ENCODE peak calls at places on chromosomes 16 and 17, in five cellular contexts. One of them, this sample, is unnamed.
A peak's percentile ranks its signal among the peaks of the same experiment; 100 is the strongest.

GRCh38 chr17:64024781-64025731 is 4.6 kb upstream of the ICAM2 start:
- DNase-seq in Panc1: no peak
- DNase-seq in mammary epithelial cell: no peak
- DNase-seq in GM23338: no peak
- DNase-seq in left lung: no peak
- DNase-seq in this sample: no peak

GRCh38 chr16:53864819-53865491 is 161.0 kb downstream of the FTO start:
- DNase-seq in Panc1: no peak
- DNase-seq in mammary epithelial cell: peak; percentile 78
- DNase-seq in GM23338: no peak
- DNase-seq in left lung: no peak
- DNase-seq in this sample: no peak

GRCh38 chr17:76202516-76202915 is 37.8 kb downstream of the RNF157 start:
- DNase-seq in Panc1: no peak
- DNase-seq in mammary epithelial cell: peak; percentile 72
- DNase-seq in GM23338: no peak
- DNase-seq in left lung: no peak
- DNase-seq in this sample: no peak

GRCh38 chr17:71398706-71399620 is 721.9 kb upstream of the SOX9 start:
- DNase-seq in Panc1: no peak
- DNase-seq in mammary epithelial cell: no peak
- DNase-seq in GM23338: peak; percentile 40
- DNase-seq in left lung: no peak
- DNase-seq in this sample: no peak

GRCh38 chr16:46924402-46924801 is 40.2 kb downstream of the GPT2 start:
- DNase-seq in Panc1: no peak
- DNase-seq in mammary epithelial cell: no peak
- DNase-seq in GM23338: no peak
- DNase-seq in left lung: no peak
- DNase-seq in this sample: no peak

GRCh38 chr16:54945063-54945462 is 14.4 kb downstream of the IRX5 start:
- DNase-seq in Panc1: no peak
- DNase-seq in mammary epithelial cell: no peak
- DNase-seq in GM23338: no peak
- DNase-seq in left lung: no peak
- DNase-seq in this sample: no peak

GRCh38 chr16:799948-800833 is at the start of gene GNG13:
- DNase-seq in Panc1: no peak
- DNase-seq in mammary epithelial cell: no peak
- DNase-seq in GM23338: peak; percentile 69
- DNase-seq in left lung: no peak
- DNase-seq in this sample: no peak

GRCh38 chr17:63249256-63250006 is 196.7 kb downstream of the CYB561 start:
- DNase-seq in Panc1: no peak
- DNase-seq in mammary epithelial cell: no peak
- DNase-seq in GM23338: peak; percentile 1
- DNase-seq in left lung: no peak
- DNase-seq in this sample: no peak

GRCh38 chr17:2482218-2482617 is 29.5 kb downstream of the METTL16 start:
- DNase-seq in Panc1: no peak
- DNase-seq in mammary epithelial cell: no peak
- DNase-seq in GM23338: no peak
- DNase-seq in left lung: no peak
- DNase-seq in this sample: no peak

GRCh38 chr16:30621765-30622164 is 11.6 kb upstream of the ZNF689 start:
- DNase-seq in Panc1: no peak
- DNase-seq in mammary epithelial cell: no peak
- DNase-seq in GM23338: no peak
- DNase-seq in left lung: no peak
- DNase-seq in this sample: no peak

GRCh38 chr17:3887811-3888210 is 5.0 kb downstream of the CAMKK1 start:
- DNase-seq in Panc1: no peak
- DNase-seq in mammary epithelial cell: no peak
- DNase-seq in GM23338: no peak
- DNase-seq in left lung: no peak
- DNase-seq in this sample: no peak

GRCh38 chr17:82272495-82273326 is 789 bp downstream of the CSNK1D start:
- DNase-seq in Panc1: no peak
- DNase-seq in mammary epithelial cell: no peak
- DNase-seq in GM23338: peak; percentile 48
- DNase-seq in left lung: peak; percentile 86
- DNase-seq in this sample: no peak

GRCh38 chr16:75236232-75236631 is 15.2 kb downstream of the BCAR1 start:
- DNase-seq in Panc1: no peak
- DNase-seq in mammary epithelial cell: no peak
- DNase-seq in GM23338: no peak
- DNase-seq in left lung: no peak
- DNase-seq in this sample: no peak

GRCh38 chr16:75233611-75233938 is 14.8 kb downstream of the CTRB1 start:
- DNase-seq in Panc1: no peak
- DNase-seq in mammary epithelial cell: no peak
- DNase-seq in GM23338: no peak
- DNase-seq in left lung: no peak
- DNase-seq in this sample: no peak

GRCh38 chr16:75236736-75237397 is 14.6 kb downstream of the BCAR1 start:
- DNase-seq in Panc1: no peak
- DNase-seq in mammary epithelial cell: no peak
- DNase-seq in GM23338: no peak
- DNase-seq in left lung: peak; percentile 80
- DNase-seq in this sample: no peak

GRCh38 chr16:75235721-75236193 is 15.7 kb downstream of the BCAR1 start:
- DNase-seq in Panc1: no peak
- DNase-seq in mammary epithelial cell: no peak
- DNase-seq in GM23338: no peak
- DNase-seq in left lung: no peak
- DNase-seq in this sample: no peak

GRCh38 chr16:75234856-75235696 is 16.3 kb downstream of the CTRB1 start:
- DNase-seq in Panc1: no peak
- DNase-seq in mammary epithelial cell: no peak
- DNase-seq in GM23338: no peak
- DNase-seq in left lung: peak; percentile 83
- DNase-seq in this sample: no peak
- H3K4me1 ChIP-seq in Panc1: peaks cover 26% of the 10 kb centered on the region
- H3K4me1 ChIP-seq in mammary epithelial cell: peaks cover 40% of the 10 kb centered on the region
- H3K4me1 ChIP-seq in GM23338: no peaks in the 10 kb centered on the region
- H3K4me1 ChIP-seq in left lung: peaks cover 30% of the 10 kb centered on the region
- H3K4me1 ChIP-seq in this sample: no peaks in the 10 kb centered on the region

GRCh38 chr17:45086346-45086745 is 25.2 kb downstream of the NMT1 start:
- DNase-seq in Panc1: no peak
- DNase-seq in mammary epithelial cell: no peak
- DNase-seq in GM23338: no peak
- DNase-seq in left lung: no peak
- DNase-seq in this sample: no peak
- H3K27ac ChIP-seq in Panc1: no peak overlapping the region
- H3K27ac ChIP-seq in mammary epithelial cell: no peak overlapping the region
- H3K27ac ChIP-seq in GM23338: no peak overlapping the region
- H3K27ac ChIP-seq in left lung: no peak overlapping the region
- H3K27ac ChIP-seq in this sample: no peak overlapping the region

DNA sequence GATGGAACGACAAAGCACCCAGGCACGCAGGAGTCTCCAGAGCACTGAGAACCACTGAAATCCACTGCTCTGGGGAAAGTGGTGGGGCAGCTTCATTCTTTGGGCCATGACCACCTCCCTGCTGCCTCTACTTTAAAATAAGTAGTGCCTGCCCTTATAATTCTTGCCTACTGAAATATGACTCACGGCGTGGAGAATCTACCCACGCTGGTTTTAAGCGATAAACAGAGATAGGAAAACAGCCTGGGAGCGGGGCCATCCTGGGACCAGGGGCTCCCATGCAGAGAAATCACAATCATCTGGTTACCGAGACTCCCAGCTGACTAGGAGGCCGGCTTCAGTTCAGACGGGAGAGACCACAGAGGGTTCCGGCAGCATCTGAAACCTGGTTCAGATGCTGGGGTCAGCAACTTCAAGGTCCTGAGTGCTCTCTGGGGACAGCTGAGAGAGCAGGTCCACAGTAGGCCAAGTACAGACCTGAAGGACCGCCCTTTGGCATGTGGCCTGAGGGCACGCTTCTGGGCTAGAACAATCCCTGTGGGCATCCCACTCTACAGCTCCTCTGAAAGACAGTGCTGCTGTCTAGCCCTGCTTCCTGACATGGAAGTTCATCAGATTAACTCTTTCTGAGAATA is 8.6 kb upstream of the DHRS13 start:
- DNase-seq in Panc1: no peak
- DNase-seq in mammary epithelial cell: no peak
- DNase-seq in GM23338: no peak
- DNase-seq in left lung: no peak
- DNase-seq in this sample: no peak
- H3K36me3 ChIP-seq in Panc1: peaks cover 39% of the 10 kb centered on the region
- H3K36me3 ChIP-seq in mammary epithelial cell: peaks cover 54% of the 10 kb centered on the region
- H3K36me3 ChIP-seq in GM23338: peaks cover 83% of the 10 kb centered on the region
- H3K36me3 ChIP-seq in left lung: no peaks in the 10 kb centered on the region
- H3K36me3 ChIP-seq in this sample: peaks cover 66% of the 10 kb centered on the region

GRCh38 chr17:34242976-34243731 is 11.9 kb upstream of the CCL2 start:
- DNase-seq in Panc1: no peak
- DNase-seq in mammary epithelial cell: no peak
- DNase-seq in GM23338: no peak
- DNase-seq in left lung: no peak
- DNase-seq in this sample: no peak

GRCh38 chr17:34243732-34244299 is 11.3 kb upstream of the CCL2 start:
- DNase-seq in Panc1: no peak
- DNase-seq in mammary epithelial cell: no peak
- DNase-seq in GM23338: no peak
- DNase-seq in left lung: no peak
- DNase-seq in this sample: no peak

GRCh38 chr17:34241062-34241461 is 14.0 kb upstream of the CCL2 start:
- DNase-seq in Panc1: no peak
- DNase-seq in mammary epithelial cell: no peak
- DNase-seq in GM23338: no peak
- DNase-seq in left lung: no peak
- DNase-seq in this sample: no peak

GRCh38 chr17:34245496-34245895 is 9.6 kb upstream of the CCL2 start:
- DNase-seq in Panc1: no peak
- DNase-seq in mammary epithelial cell: no peak
- DNase-seq in GM23338: no peak
- DNase-seq in left lung: no peak
- DNase-seq in this sample: no peak

GRCh38 chr17:34242553-34242952 is 12.5 kb upstream of the CCL2 start:
- DNase-seq in Panc1: no peak
- DNase-seq in mammary epithelial cell: no peak
- DNase-seq in GM23338: no peak
- DNase-seq in left lung: no peak
- DNase-seq in this sample: no peak
- H3K4me1 ChIP-seq in Panc1: peaks cover 20% of the 10 kb centered on the region
- H3K4me1 ChIP-seq in mammary epithelial cell: no peaks in the 10 kb centered on the region
- H3K4me1 ChIP-seq in GM23338: peaks cover 14% of the 10 kb centered on the region
- H3K4me1 ChIP-seq in left lung: peaks cover 90% of the 10 kb centered on the region
- H3K4me1 ChIP-seq in this sample: peaks cover 2% of the 10 kb centered on the region

GRCh38 chr17:78974635-78975591 is 4.8 kb downstream of the LGALS3BP start:
- DNase-seq in Panc1: peak; percentile 36
- DNase-seq in mammary epithelial cell: peak; percentile 53
- DNase-seq in GM23338: peak; percentile 69
- DNase-seq in left lung: no peak
- DNase-seq in this sample: no peak
- H3K27ac ChIP-seq in Panc1: no peak overlapping the region
- H3K27ac ChIP-seq in mammary epithelial cell: no peak overlapping the region
- H3K27ac ChIP-seq in GM23338: no peak overlapping the region
- H3K27ac ChIP-seq in left lung: peak overlapping the region; percentile 37
- H3K27ac ChIP-seq in this sample: no peak overlapping the region

DNA sequence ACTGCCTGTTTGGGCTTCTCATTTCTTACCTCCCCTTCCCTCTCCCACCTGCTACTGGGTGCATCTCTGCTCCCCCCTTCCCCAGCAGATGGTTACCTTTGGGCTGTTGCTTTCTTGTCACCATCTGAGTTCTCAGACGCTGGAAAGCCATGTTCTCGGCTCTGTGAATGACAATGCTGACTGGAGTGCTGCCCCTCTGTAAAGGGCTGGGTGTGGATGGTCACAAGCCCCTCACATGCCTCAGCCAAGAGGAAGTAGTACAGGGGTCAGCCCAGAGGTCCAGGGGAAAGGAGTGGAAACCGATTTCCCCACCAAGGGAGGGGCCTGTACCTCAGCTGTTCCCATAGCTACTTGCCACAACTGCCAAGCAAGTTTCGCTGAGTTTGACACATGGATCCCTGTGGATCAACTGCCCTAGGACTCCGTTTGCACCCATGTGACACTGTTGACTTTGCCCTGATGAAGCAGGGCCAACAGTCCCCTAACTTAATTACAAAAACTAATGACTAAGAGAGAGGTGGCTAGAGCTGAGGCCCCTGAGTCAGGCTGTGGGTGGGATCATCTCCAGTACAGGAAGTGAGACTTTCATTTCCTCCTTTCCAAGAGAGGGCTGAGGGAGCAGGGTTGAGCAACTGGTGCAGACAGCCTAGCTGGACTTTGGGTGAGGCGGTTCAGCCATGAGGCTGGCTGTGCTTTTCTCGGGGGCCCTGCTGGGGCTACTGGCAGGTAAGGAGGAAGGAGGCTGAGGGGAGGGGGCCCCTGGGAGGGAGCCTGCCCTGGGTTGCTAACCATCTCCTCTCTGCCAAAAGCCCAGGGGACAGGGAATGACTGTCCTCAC is at the start of gene CD68:
- DNase-seq in Panc1: peak; percentile 98
- DNase-seq in mammary epithelial cell: peak; percentile 98
- DNase-seq in GM23338: peak; percentile 73
- DNase-seq in left lung: no peak
- DNase-seq in this sample: no peak
- H3K36me3 ChIP-seq in Panc1: peaks cover 22% of the 10 kb centered on the region
- H3K36me3 ChIP-seq in mammary epithelial cell: peaks cover 33% of the 10 kb centered on the region
- H3K36me3 ChIP-seq in GM23338: peaks cover 42% of the 10 kb centered on the region
- H3K36me3 ChIP-seq in left lung: no peaks in the 10 kb centered on the region
- H3K36me3 ChIP-seq in this sample: peaks cover 36% of the 10 kb centered on the region

GRCh38 chr17:10118788-10119130 is 79.6 kb downstream of the GAS7 start:
- DNase-seq in Panc1: no peak
- DNase-seq in mammary epithelial cell: no peak
- DNase-seq in GM23338: no peak
- DNase-seq in left lung: no peak
- DNase-seq in this sample: no peak

GRCh38 chr17:10121971-10122707 is 76.3 kb downstream of the GAS7 start:
- DNase-seq in Panc1: no peak
- DNase-seq in mammary epithelial cell: no peak
- DNase-seq in GM23338: no peak
- DNase-seq in left lung: no peak
- DNase-seq in this sample: no peak

GRCh38 chr17:10120749-10121148 is 77.7 kb downstream of the GAS7 start:
- DNase-seq in Panc1: no peak
- DNase-seq in mammary epithelial cell: no peak
- DNase-seq in GM23338: no peak
- DNase-seq in left lung: no peak
- DNase-seq in this sample: no peak

GRCh38 chr17:10119203-10120112 is 78.9 kb downstream of the GAS7 start:
- DNase-seq in Panc1: no peak
- DNase-seq in mammary epithelial cell: peak; percentile 42
- DNase-seq in GM23338: peak; percentile 45
- DNase-seq in left lung: peak; percentile 84
- DNase-seq in this sample: no peak

GRCh38 chr17:10120113-10120485 is 78.3 kb downstream of the GAS7 start:
- DNase-seq in Panc1: no peak
- DNase-seq in mammary epithelial cell: no peak
- DNase-seq in GM23338: no peak
- DNase-seq in left lung: peak; percentile 82
- DNase-seq in this sample: no peak
- H3K4me1 ChIP-seq in Panc1: no peaks in the 10 kb centered on the region
- H3K4me1 ChIP-seq in mammary epithelial cell: no peaks in the 10 kb centered on the region
- H3K4me1 ChIP-seq in GM23338: peaks cover 27% of the 10 kb centered on the region
- H3K4me1 ChIP-seq in left lung: peaks cover 63% of the 10 kb centered on the region
- H3K4me1 ChIP-seq in this sample: peaks cover 12% of the 10 kb centered on the region